ENCODE peak calls at places on chromosomes 6 and 20, in eight cellular contexts. One of them, this sample, is unnamed.

GRCh38 chr6:40286721-40287120 is 300.4 kb downstream of the LRFN2 start:
- DNase-seq in stomach: no peak
- DNase-seq in tibial nerve: no peak
- DNase-seq in lower lobe of right lung: no peak
- DNase-seq in heart right ventricle: no peak
- DNase-seq in psoas muscle: no peak
- DNase-seq in AG04450: no peak
- DNase-seq in body of pancreas: no peak
- DNase-seq in this sample: no peak

GRCh38 chr6:43278524-43279078 is 19.5 kb upstream of the SLC22A7 start:
- DNase-seq in stomach: no peak
- DNase-seq in tibial nerve: no peak
- DNase-seq in lower lobe of right lung: no peak
- DNase-seq in heart right ventricle: no peak
- DNase-seq in psoas muscle: no peak
- DNase-seq in AG04450: no peak
- DNase-seq in body of pancreas: no peak
- DNase-seq in this sample: no peak

GRCh38 chr6:156963712-156964700 is 186.8 kb downstream of the ARID1B start:
- DNase-seq in stomach: no peak
- DNase-seq in tibial nerve: no peak
- DNase-seq in lower lobe of right lung: no peak
- DNase-seq in heart right ventricle: no peak
- DNase-seq in psoas muscle: peak
- DNase-seq in AG04450: no peak
- DNase-seq in body of pancreas: no peak
- DNase-seq in this sample: no peak

GRCh38 chr6:170175644-170176620 is 114.9 kb downstream of the DLL1 start:
- DNase-seq in stomach: no peak
- DNase-seq in tibial nerve: no peak
- DNase-seq in lower lobe of right lung: no peak
- DNase-seq in heart right ventricle: no peak
- DNase-seq in psoas muscle: no peak
- DNase-seq in AG04450: no peak
- DNase-seq in body of pancreas: peak
- DNase-seq in this sample: no peak

GRCh38 chr6:138517635-138518034 is 18.3 kb upstream of the NHSL1 start:
- DNase-seq in stomach: peak
- DNase-seq in tibial nerve: no peak
- DNase-seq in lower lobe of right lung: peak
- DNase-seq in heart right ventricle: peak
- DNase-seq in psoas muscle: no peak
- DNase-seq in AG04450: no peak
- DNase-seq in body of pancreas: peak
- DNase-seq in this sample: no peak

GRCh38 chr20:31833130-31833930 is 12.1 kb downstream of the FOXS1 start:
- DNase-seq in stomach: peak
- DNase-seq in tibial nerve: peak
- DNase-seq in lower lobe of right lung: peak
- DNase-seq in heart right ventricle: peak
- DNase-seq in psoas muscle: peak
- DNase-seq in AG04450: no peak
- DNase-seq in body of pancreas: peak
- DNase-seq in this sample: no peak

GRCh38 chr20:62048821-62049291 is 16.8 kb downstream of the TAF4 start:
- DNase-seq in stomach: no peak
- DNase-seq in tibial nerve: no peak
- DNase-seq in lower lobe of right lung: peak
- DNase-seq in heart right ventricle: no peak
- DNase-seq in psoas muscle: no peak
- DNase-seq in AG04450: no peak
- DNase-seq in body of pancreas: no peak
- DNase-seq in this sample: no peak

GRCh38 chr20:24838551-24839530 is 110.2 kb upstream of the CST7 start:
- DNase-seq in stomach: no peak
- DNase-seq in tibial nerve: no peak
- DNase-seq in lower lobe of right lung: no peak
- DNase-seq in heart right ventricle: no peak
- DNase-seq in psoas muscle: no peak
- DNase-seq in AG04450: no peak
- DNase-seq in body of pancreas: no peak
- DNase-seq in this sample: no peak

GRCh38 chr6:34391711-34392496 is 565 bp downstream of the NUDT3 start:
- DNase-seq in stomach: peak
- DNase-seq in tibial nerve: no peak
- DNase-seq in lower lobe of right lung: peak
- DNase-seq in heart right ventricle: peak
- DNase-seq in psoas muscle: peak
- DNase-seq in AG04450: no peak
- DNase-seq in body of pancreas: peak
- DNase-seq in this sample: no peak

GRCh38 chr6:6494677-6495076 is 93.8 kb upstream of the LY86 start:
- DNase-seq in stomach: peak
- DNase-seq in tibial nerve: peak
- DNase-seq in lower lobe of right lung: peak
- DNase-seq in heart right ventricle: peak
- DNase-seq in psoas muscle: peak
- DNase-seq in AG04450: no peak
- DNase-seq in body of pancreas: peak
- DNase-seq in this sample: no peak

GRCh38 chr20:48938670-48939069 is 17.2 kb downstream of the ARFGEF2 start:
- DNase-seq in stomach: no peak
- DNase-seq in tibial nerve: no peak
- DNase-seq in lower lobe of right lung: no peak
- DNase-seq in heart right ventricle: no peak
- DNase-seq in psoas muscle: no peak
- DNase-seq in AG04450: no peak
- DNase-seq in body of pancreas: no peak
- DNase-seq in this sample: no peak
- H3K27ac ChIP-seq in stomach: no peak
- H3K27ac ChIP-seq in tibial nerve: no peak
- H3K27ac ChIP-seq in lower lobe of right lung: no peak
- H3K27ac ChIP-seq in heart right ventricle: peak
- H3K27ac ChIP-seq in psoas muscle: no peak
- H3K27ac ChIP-seq in AG04450: no peak
- H3K27ac ChIP-seq in body of pancreas: no peak
- H3K27ac ChIP-seq in this sample: no peak

DNA sequence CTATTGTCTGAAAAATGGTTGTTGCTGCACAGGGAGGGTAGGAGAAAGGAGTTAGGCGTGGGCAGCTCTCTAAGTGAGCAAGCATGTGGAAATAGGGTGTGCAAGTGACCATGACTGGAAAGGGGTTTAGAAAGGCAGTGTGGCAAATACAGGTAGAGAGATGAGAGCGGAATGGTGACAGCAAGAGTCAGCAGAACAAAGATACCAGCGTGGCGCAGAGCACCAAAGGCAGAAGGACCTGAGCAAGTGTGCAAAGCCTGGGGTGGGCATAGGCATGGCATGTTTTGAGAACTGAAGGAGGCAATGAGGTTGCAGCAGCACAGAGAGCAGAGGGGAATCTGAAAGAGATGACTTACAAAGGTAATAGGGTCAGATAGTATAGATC is 17.0 kb downstream of the RNF217 start:
- DNase-seq in stomach: no peak
- DNase-seq in tibial nerve: no peak
- DNase-seq in lower lobe of right lung: no peak
- DNase-seq in heart right ventricle: no peak
- DNase-seq in psoas muscle: no peak
- DNase-seq in AG04450: no peak
- DNase-seq in body of pancreas: no peak
- DNase-seq in this sample: no peak
- H3K4me3 ChIP-seq in stomach: no peak
- H3K4me3 ChIP-seq in tibial nerve: no peak
- H3K4me3 ChIP-seq in lower lobe of right lung: no peak
- H3K4me3 ChIP-seq in heart right ventricle: no peak
- H3K4me3 ChIP-seq in psoas muscle: no peak
- H3K4me3 ChIP-seq in AG04450: no peak
- H3K4me3 ChIP-seq in body of pancreas: no peak
- H3K4me3 ChIP-seq in this sample: no peak

GRCh38 chr6:18585032-18585573 is 198.0 kb downstream of the RNF144B start:
- DNase-seq in stomach: no peak
- DNase-seq in tibial nerve: no peak
- DNase-seq in lower lobe of right lung: no peak
- DNase-seq in heart right ventricle: peak
- DNase-seq in psoas muscle: peak
- DNase-seq in AG04450: no peak
- DNase-seq in body of pancreas: peak
- DNase-seq in this sample: no peak
- H3K27ac ChIP-seq in stomach: no peak
- H3K27ac ChIP-seq in tibial nerve: no peak
- H3K27ac ChIP-seq in lower lobe of right lung: no peak
- H3K27ac ChIP-seq in heart right ventricle: no peak
- H3K27ac ChIP-seq in psoas muscle: peak
- H3K27ac ChIP-seq in AG04450: no peak
- H3K27ac ChIP-seq in body of pancreas: no peak
- H3K27ac ChIP-seq in this sample: no peak

GRCh38 chr6:93418113-93418447 is 1.3 kb downstream of the EPHA7 start:
- DNase-seq in stomach: no peak
- DNase-seq in tibial nerve: no peak
- DNase-seq in lower lobe of right lung: no peak
- DNase-seq in heart right ventricle: no peak
- DNase-seq in psoas muscle: no peak
- DNase-seq in AG04450: no peak
- DNase-seq in body of pancreas: no peak
- DNase-seq in this sample: no peak
- H3K4me3 ChIP-seq in stomach: peak
- H3K4me3 ChIP-seq in tibial nerve: peak
- H3K4me3 ChIP-seq in lower lobe of right lung: peak
- H3K4me3 ChIP-seq in heart right ventricle: peak
- H3K4me3 ChIP-seq in psoas muscle: peak
- H3K4me3 ChIP-seq in AG04450: no peak
- H3K4me3 ChIP-seq in body of pancreas: peak
- H3K4me3 ChIP-seq in this sample: peak

GRCh38 chr20:35871311-35871771 is 83.0 kb downstream of the SCAND1 start:
- DNase-seq in stomach: peak
- DNase-seq in tibial nerve: peak
- DNase-seq in lower lobe of right lung: no peak
- DNase-seq in heart right ventricle: peak
- DNase-seq in psoas muscle: no peak
- DNase-seq in AG04450: no peak
- DNase-seq in body of pancreas: no peak
- DNase-seq in this sample: no peak

GRCh38 chr20:35866446-35867202 is 87.7 kb downstream of the SCAND1 start:
- DNase-seq in stomach: no peak
- DNase-seq in tibial nerve: no peak
- DNase-seq in lower lobe of right lung: no peak
- DNase-seq in heart right ventricle: no peak
- DNase-seq in psoas muscle: no peak
- DNase-seq in AG04450: no peak
- DNase-seq in body of pancreas: no peak
- DNase-seq in this sample: no peak

DNA sequence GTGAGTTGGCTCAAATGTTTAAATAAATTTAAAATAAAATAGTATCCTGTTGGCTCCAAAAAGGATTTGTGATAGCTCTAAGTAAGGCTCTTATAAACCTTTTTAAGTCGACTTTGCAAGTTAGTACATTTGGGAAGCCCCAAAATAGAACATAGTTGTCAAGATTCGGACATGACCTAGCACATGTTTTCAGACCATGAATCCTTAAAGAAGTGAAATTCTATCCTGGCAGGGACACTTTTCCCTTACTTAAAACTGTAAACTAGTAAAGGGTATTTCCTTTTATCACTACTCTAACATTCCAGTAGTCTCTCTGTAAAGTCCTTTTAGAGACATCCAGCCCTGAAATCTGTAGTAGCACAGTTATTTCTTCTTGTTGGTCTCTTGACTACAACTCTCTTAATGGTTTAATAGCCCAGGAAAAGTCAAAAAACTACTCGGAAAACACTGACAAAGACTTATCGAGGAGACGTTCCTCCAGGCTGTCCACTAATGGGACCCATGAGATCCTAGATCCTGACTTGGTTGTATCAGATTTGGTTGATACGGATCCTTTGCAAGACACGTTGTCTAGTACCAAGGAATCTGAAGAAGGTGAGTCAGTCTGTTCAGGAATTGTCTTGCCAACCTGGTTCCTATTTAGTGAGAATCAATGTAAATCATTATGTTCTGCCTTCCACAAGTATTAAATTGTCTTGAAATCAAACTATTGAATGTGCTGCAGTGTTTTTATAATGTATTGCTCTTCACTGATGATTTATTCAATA is 83.6 kb downstream of the SCAND1 start:
- DNase-seq in stomach: no peak
- DNase-seq in tibial nerve: no peak
- DNase-seq in lower lobe of right lung: no peak
- DNase-seq in heart right ventricle: no peak
- DNase-seq in psoas muscle: no peak
- DNase-seq in AG04450: no peak
- DNase-seq in body of pancreas: no peak
- DNase-seq in this sample: no peak
- H3K27ac ChIP-seq in stomach: peak
- H3K27ac ChIP-seq in tibial nerve: no peak
- H3K27ac ChIP-seq in lower lobe of right lung: no peak
- H3K27ac ChIP-seq in heart right ventricle: peak
- H3K27ac ChIP-seq in psoas muscle: peak
- H3K27ac ChIP-seq in AG04450: no peak
- H3K27ac ChIP-seq in body of pancreas: no peak
- H3K27ac ChIP-seq in this sample: peak

DNA sequence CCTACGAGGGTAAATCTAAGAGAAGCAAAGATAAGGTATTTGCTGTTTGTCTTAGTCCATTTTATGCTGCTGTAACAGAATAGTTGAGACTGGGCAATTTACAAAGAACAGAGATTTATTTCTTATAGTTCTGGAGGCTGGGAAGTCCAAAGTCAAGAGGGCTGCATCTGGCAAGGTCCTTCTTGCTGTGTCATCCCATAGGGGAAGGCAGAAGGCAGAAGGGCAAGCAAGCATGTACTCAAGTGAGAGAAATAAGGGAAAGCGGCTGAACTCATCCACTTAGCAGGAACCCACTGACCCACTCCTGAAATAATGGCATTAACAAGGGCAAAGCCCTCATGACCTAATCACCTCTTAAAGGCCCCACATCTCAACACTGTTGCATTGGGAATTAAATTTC is 102.7 kb downstream of the AGPAT4 start:
- DNase-seq in stomach: no peak
- DNase-seq in tibial nerve: no peak
- DNase-seq in lower lobe of right lung: no peak
- DNase-seq in heart right ventricle: no peak
- DNase-seq in psoas muscle: no peak
- DNase-seq in AG04450: no peak
- DNase-seq in body of pancreas: no peak
- DNase-seq in this sample: no peak
- H3K4me3 ChIP-seq in stomach: no peak
- H3K4me3 ChIP-seq in tibial nerve: no peak
- H3K4me3 ChIP-seq in lower lobe of right lung: no peak
- H3K4me3 ChIP-seq in heart right ventricle: no peak
- H3K4me3 ChIP-seq in psoas muscle: no peak
- H3K4me3 ChIP-seq in AG04450: no peak
- H3K4me3 ChIP-seq in body of pancreas: no peak
- H3K4me3 ChIP-seq in this sample: no peak

GRCh38 chr6:140566706-140567330 is 1192.4 kb upstream of the CITED2 start:
- DNase-seq in stomach: no peak
- DNase-seq in tibial nerve: no peak
- DNase-seq in lower lobe of right lung: no peak
- DNase-seq in heart right ventricle: peak
- DNase-seq in psoas muscle: no peak
- DNase-seq in AG04450: no peak
- DNase-seq in body of pancreas: no peak
- DNase-seq in this sample: no peak
- H3K27ac ChIP-seq in stomach: no peak
- H3K27ac ChIP-seq in tibial nerve: no peak
- H3K27ac ChIP-seq in lower lobe of right lung: no peak
- H3K27ac ChIP-seq in heart right ventricle: peak
- H3K27ac ChIP-seq in psoas muscle: peak
- H3K27ac ChIP-seq in AG04450: no peak
- H3K27ac ChIP-seq in body of pancreas: no peak
- H3K27ac ChIP-seq in this sample: peak